ENCODE peak calls at places on chromosomes 13 and 19, in ten cellular contexts. B, U, C, L, F, Q, X, D, A and N are unnamed samples.

GRCh38 chr19:34645551-34645950 is 31.4 kb downstream of the SCGB2B2 start:
- DNase-seq in Q (no peak), L (no peak), U (no peak), A (no peak), X (no peak), B (no peak), C (no peak), D (no peak), F (no peak), N (no peak)

GRCh38 chr13:99087954-99088491 is 110.2 kb upstream of the DOCK9 start:
- DNase-seq in C (peak), X (peak), Q (no peak), L (no peak), D (no peak), B (peak), U (no peak), A (no peak), F (peak), N (peak)

GRCh38 chr13:30577381-30577780 is 40.3 kb upstream of the USPL1 start:
- DNase-seq in F (peak), C (peak), A (peak), D (no peak), U (peak), B (peak), Q (peak), L (no peak), X (no peak), N (no peak)

GRCh38 chr13:32446220-32446619 is 18.3 kb upstream of the N4BP2L1 start:
- DNase-seq in Q (no peak), X (no peak), D (no peak), U (no peak), F (no peak), A (no peak), B (no peak), C (no peak), L (no peak), N (no peak)

GRCh38 chr13:66402546-66402945 is 827.6 kb downstream of the PCDH9 start:
- DNase-seq in F (no peak), A (no peak), Q (peak), X (no peak), B (no peak), U (no peak), D (no peak), L (no peak), C (no peak), N (no peak)

GRCh38 chr13:99312493-99312883 is 5.3 kb upstream of the GPR183 start:
- DNase-seq in A (no peak), L (peak), C (no peak), B (no peak), X (no peak), F (peak), U (no peak), Q (peak), D (no peak), N (no peak)

GRCh38 chr19:13396256-13397080 is 109.8 kb downstream of the CACNA1A start:
- DNase-seq in L (no peak), C (peak), D (no peak), F (no peak), U (no peak), A (no peak), Q (peak), X (peak), B (no peak), N (no peak)

GRCh38 chr13:95926231-95926630 is 127.0 kb downstream of the UGGT2 start:
- DNase-seq in X (no peak), Q (peak), U (no peak), D (no peak), F (no peak), B (no peak), L (no peak), A (no peak), C (no peak), N (no peak)

GRCh38 chr19:9535934-9536333 is 2.5 kb downstream of the ZNF426 start:
- DNase-seq in B (no peak), C (no peak), U (no peak), Q (peak), L (no peak), F (no peak), D (no peak), X (no peak), A (no peak), N (no peak)